ENCODE peak calls at places on chromosomes 4 and X, in eight cellular contexts. B, C, T, H, E, K, M and L are unnamed samples.
A peak's percentile ranks its signal among the peaks of the same experiment; 100 is the strongest.

GRCh38 chrX:118254611-118255010 is 91.3 kb upstream of the WDR44 start:
- DNase-seq in H (peak; percentile 64), M (no peak), B (peak; percentile 60), K (no peak), C (peak; percentile 42), T (peak; percentile 53), E (peak; percentile 73), L (peak; percentile 66)

GRCh38 chr4:118981171-118981838 is 92.7 kb downstream of the SYNPO2 start:
- DNase-seq in C (no peak), K (no peak), E (no peak), M (no peak), T (no peak), H (no peak), B (peak; percentile 37), L (no peak)

GRCh38 chr4:137278431-137278830 is 253.9 kb downstream of the PCDH18 start:
- DNase-seq in H (no peak), M (no peak), C (no peak), E (no peak), T (no peak), K (no peak), B (peak; percentile 51), L (no peak)

GRCh38 chrX:70755850-70756249 is 152.7 kb downstream of the TEX11 start:
- DNase-seq in K (peak; percentile 73), H (no peak), B (no peak), C (no peak), M (no peak), T (no peak), E (peak; percentile 84), L (no peak)

GRCh38 chr4:82643994-82644730 is 82.4 kb upstream of the TMEM150C start:
- DNase-seq in M (no peak), K (no peak), C (no peak), E (no peak), H (no peak), B (peak; percentile 82), T (no peak), L (no peak)

GRCh38 chr4:23373269-23373668 is 516.6 kb downstream of the PPARGC1A start:
- DNase-seq in B (no peak), E (peak; percentile 36), T (no peak), C (peak; percentile 19), K (no peak), M (peak; percentile 19), H (no peak), L (no peak)

GRCh38 chr4:87150498-87151261 is 69.7 kb downstream of the KLHL8 start:
- DNase-seq in B (peak; percentile 78), K (no peak), H (peak; percentile 29), M (no peak), C (peak; percentile 51), E (peak; percentile 59), T (peak; percentile 66), L (peak; percentile 77)

GRCh38 chr4:20394471-20394870 is 142.8 kb downstream of the SLIT2 start:
- DNase-seq in C (no peak), M (no peak), H (no peak), T (no peak), B (no peak), E (no peak), K (no peak), L (no peak)

GRCh38 chr4:101292901-101293300 is 54.4 kb downstream of the PPP3CA start:
- DNase-seq in C (no peak), E (no peak), B (peak; percentile 63), T (no peak), K (no peak), H (no peak), M (no peak), L (no peak)

GRCh38 chr4:142095886-142096605 is 459.7 kb downstream of the IL15 start:
- DNase-seq in B (peak; percentile 97), H (peak; percentile 38), E (no peak), C (no peak), M (no peak), T (no peak), K (no peak), L (no peak)

GRCh38 chr4:87985097-87985886 is 9.8 kb downstream of the SPP1 start:
- DNase-seq in H (no peak), C (no peak), T (peak; percentile 46), B (peak; percentile 39), K (peak; percentile 79), M (no peak), E (peak; percentile 64), L (peak; percentile 25)

GRCh38 chr4:138238521-138239292 is 3.4 kb downstream of the SLC7A11 start:
- DNase-seq in K (no peak), M (no peak), T (no peak), C (no peak), H (no peak), B (no peak), E (no peak), L (no peak)

GRCh38 chrX:148310402-148311200 is 189.8 kb upstream of the AFF2 start:
- DNase-seq in K (no peak), T (no peak), E (peak; percentile 79), B (no peak), C (no peak), M (no peak), H (no peak), L (no peak)

GRCh38 chr4:144666539-144667175 is 20.7 kb downstream of the HHIP start:
- DNase-seq in K (no peak), B (peak; percentile 37), T (no peak), M (no peak), C (no peak), E (no peak), H (no peak), L (no peak)

GRCh38 chr4:111283066-111283677 is 660.3 kb upstream of the PITX2 start:
- DNase-seq in B (peak; percentile 64), K (no peak), H (peak; percentile 26), C (peak; percentile 40), T (peak; percentile 74), M (peak; percentile 47), E (peak; percentile 65), L (peak; percentile 62)

GRCh38 chrX:68571292-68572256 is 72.7 kb downstream of the YIPF6 start:
- DNase-seq in K (no peak), C (peak; percentile 30), T (no peak), B (peak; percentile 89), M (no peak), H (no peak), E (peak; percentile 27), L (no peak)

GRCh38 chrX:21738950-21739287 is 19.0 kb downstream of the SMPX start:
- DNase-seq in C (no peak), E (no peak), H (no peak), B (no peak), M (no peak), K (no peak), T (no peak), L (no peak)

GRCh38 chrX:95893632-95894031 is 791.0 kb upstream of the DIAPH2 start:
- DNase-seq in B (peak; percentile 55), M (no peak), E (no peak), H (peak; percentile 24), K (no peak), T (no peak), C (no peak), L (no peak)

GRCh38 chr4:139028191-139028661 is 12.6 kb downstream of the NOCT start:
- DNase-seq in E (no peak), H (no peak), T (no peak), B (no peak), K (no peak), M (peak; percentile 72), C (no peak), L (no peak)

GRCh38 chrX:39900788-39901170 is 197.0 kb downstream of the BCOR start:
- DNase-seq in K (no peak), E (no peak), C (no peak), H (no peak), B (peak; percentile 25), T (no peak), M (no peak), L (no peak)

GRCh38 chrX:150365051-150365952 is 2.2 kb downstream of the MAMLD1 start:
- DNase-seq in T (peak; percentile 80), E (peak; percentile 69), C (peak; percentile 54), M (peak; percentile 75), K (peak; percentile 87), B (peak; percentile 48), H (no peak), L (peak; percentile 72)

GRCh38 chr4:168868856-168869201 is 141.2 kb downstream of the CBR4 start:
- DNase-seq in H (no peak), C (no peak), M (no peak), B (no peak), K (no peak), E (no peak), T (no peak), L (no peak)

GRCh38 chr4:138225477-138225876 is 16.7 kb downstream of the SLC7A11 start:
- DNase-seq in M (no peak), E (no peak), B (peak; percentile 32), H (no peak), K (no peak), C (no peak), T (no peak), L (no peak)

GRCh38 chrX:132508834-132509233 is 20.0 kb upstream of the MBNL3 start:
- DNase-seq in H (no peak), E (no peak), B (no peak), M (no peak), T (no peak), C (no peak), K (no peak), L (no peak)

GRCh38 chrX:64205441-64205734 is at the start of gene AMER1:
- DNase-seq in H (no peak), E (no peak), C (no peak), B (no peak), T (no peak), M (no peak), K (no peak), L (no peak)

GRCh38 chr4:147730333-147730732 is 1.6 kb upstream of the ARHGAP10 start:
- DNase-seq in T (no peak), E (no peak), M (no peak), K (no peak), B (no peak), H (no peak), C (no peak), L (no peak)
- TF ChIP-seq CTCF in T (no peak), E (no peak), M (no peak), K (no peak), B (peak; percentile 5), H (no peak), C (no peak), L (peak; percentile 40)

GRCh38 chr4:180028682-180029081 is 2214.5 kb upstream of the TENM3 start:
- DNase-seq in K (peak; percentile 76), H (no peak), C (no peak), B (no peak), E (peak; percentile 33), M (peak; percentile 8), T (peak; percentile 58), L (peak; percentile 45)
- TF ChIP-seq CTCF in K (no peak), H (no peak), C (no peak), B (no peak), E (no peak), M (no peak), T (peak; percentile 39), L (peak; percentile 65)

DNA sequence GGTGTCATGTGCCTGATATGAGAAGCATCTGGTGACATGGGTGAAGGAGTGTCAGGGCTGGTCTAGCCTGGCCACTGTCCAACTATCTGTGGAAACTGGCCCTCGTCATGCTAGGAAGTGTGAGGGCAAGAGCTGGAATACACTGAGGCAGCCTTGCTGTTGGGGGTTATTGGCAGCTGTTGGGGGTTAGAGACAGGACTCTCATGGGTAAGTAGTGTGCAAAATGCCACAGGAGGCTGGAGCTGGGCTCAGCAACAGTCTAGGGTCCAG is 167.4 kb upstream of the PGRMC2 start:
- DNase-seq in E (no peak), H (no peak), T (no peak), K (no peak), C (no peak), M (no peak), B (no peak), L (no peak)
- TF ChIP-seq CTCF in E (no peak), H (no peak), T (no peak), K (no peak), C (no peak), M (no peak), B (no peak), L (no peak)

GRCh38 chr4:40283968-40284367 is 51.2 kb upstream of the CHRNA9 start:
- DNase-seq in K (peak; percentile 82), T (no peak), E (peak; percentile 95), M (no peak), B (peak; percentile 48), H (no peak), C (no peak), L (no peak)
- TF ChIP-seq CTCF in K (peak; percentile 31), T (no peak), E (peak; percentile 65), M (no peak), B (no peak), H (no peak), C (peak; percentile 29), L (no peak)